ENCODE peak calls at places on chromosomes 2 and 18, in eight cellular contexts. I, J, H, E, W, R, Y and T are unnamed samples. For H3K4me1, the result is how much of the 10 kb centered on the place peaks cover.

GRCh38 chr2:95318431-95319220 is 21.5 kb downstream of the KCNIP3 start:
- DNase-seq in I (no peak), J (no peak), H (no peak), E (no peak), W (no peak), R (no peak), Y (no peak), T (peak)

GRCh38 chr2:33893801-33894200 is 294.7 kb upstream of the FAM98A start:
- DNase-seq in I (no peak), J (no peak), H (no peak), E (no peak), W (no peak), R (no peak), Y (no peak), T (no peak)

GRCh38 chr2:197777823-197778407 is 7.2 kb downstream of the BOLL start:
- DNase-seq in I (peak), J (peak), H (no peak), E (no peak), W (no peak), R (no peak), Y (no peak), T (no peak)

GRCh38 chr2:30149513-30149912 is 2.7 kb downstream of the YPEL5 start:
- DNase-seq in I (peak), J (peak), H (no peak), E (no peak), W (no peak), R (no peak), Y (no peak), T (no peak)

GRCh38 chr2:21346984-21347383 is 223.2 kb downstream of the TDRD15 start:
- DNase-seq in I (no peak), J (no peak), H (no peak), E (no peak), W (no peak), R (no peak), Y (no peak), T (no peak)

GRCh38 chr2:159265171-159265576 is 21.3 kb downstream of the WDSUB1 start:
- DNase-seq in I (no peak), J (no peak), H (no peak), E (no peak), W (no peak), R (no peak), Y (no peak), T (no peak)

GRCh38 chr2:127638361-127639110 is 7.4 kb upstream of the GPR17 start:
- DNase-seq in I (peak), J (no peak), H (no peak), E (no peak), W (no peak), R (no peak), Y (no peak), T (no peak)

GRCh38 chr2:170341684-170342631 is 164.0 kb downstream of the MYO3B start:
- DNase-seq in I (no peak), J (no peak), H (no peak), E (no peak), W (no peak), R (no peak), Y (no peak), T (no peak)

GRCh38 chr2:210956101-210956500 is 399.7 kb downstream of the CPS1 start:
- DNase-seq in I (no peak), J (no peak), H (no peak), E (no peak), W (no peak), R (no peak), Y (no peak), T (no peak)

GRCh38 chr18:76463872-76464271 is 31.2 kb downstream of the ZNF516 start:
- DNase-seq in I (no peak), J (no peak), H (no peak), E (no peak), W (no peak), R (no peak), Y (no peak), T (no peak)

GRCh38 chr2:221176666-221177065 is 395.4 kb downstream of the EPHA4 start:
- DNase-seq in I (no peak), J (no peak), H (no peak), E (no peak), W (no peak), R (no peak), Y (no peak), T (no peak)

GRCh38 chr2:40394597-40394996 is 57.3 kb downstream of the SLC8A1 start:
- DNase-seq in I (no peak), J (no peak), H (no peak), E (no peak), W (no peak), R (no peak), Y (no peak), T (no peak)

GRCh38 chr18:48939368-48940097 is 11.2 kb downstream of the SMAD7 start:
- DNase-seq in I (no peak), J (no peak), H (no peak), E (no peak), W (no peak), R (no peak), Y (peak), T (no peak)

GRCh38 chr2:145777297-145777696 is 1257.4 kb upstream of the ZEB2 start:
- DNase-seq in I (peak), J (no peak), H (no peak), E (no peak), W (no peak), R (no peak), Y (no peak), T (no peak)

DNA sequence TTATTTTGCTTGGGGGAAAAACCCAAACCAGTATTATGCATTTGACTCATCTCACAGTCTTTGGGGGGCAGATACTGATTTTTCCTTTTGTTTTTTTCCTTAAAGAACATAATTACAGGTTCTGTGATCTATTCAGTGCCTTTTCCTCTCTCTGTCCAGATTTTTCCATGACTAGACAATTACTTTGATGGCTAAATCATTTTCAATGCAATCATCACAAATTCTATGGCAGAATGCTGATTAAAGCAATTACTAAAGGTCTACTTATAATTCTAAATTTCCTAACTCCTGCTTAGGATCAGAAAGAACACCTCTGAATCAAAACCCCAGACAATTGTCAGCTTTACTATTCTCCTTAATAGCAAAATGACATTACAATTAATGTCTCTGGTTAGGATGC is 38.8 kb downstream of the POLR1A start:
- DNase-seq in I (no peak), J (no peak), H (no peak), E (no peak), W (no peak), R (no peak), Y (no peak), T (no peak)
- H3K4me3 ChIP-seq in I (no peak), J (no peak), H (no peak), E (no peak), W (no peak), R (no peak), Y (no peak), T (no peak)

DNA sequence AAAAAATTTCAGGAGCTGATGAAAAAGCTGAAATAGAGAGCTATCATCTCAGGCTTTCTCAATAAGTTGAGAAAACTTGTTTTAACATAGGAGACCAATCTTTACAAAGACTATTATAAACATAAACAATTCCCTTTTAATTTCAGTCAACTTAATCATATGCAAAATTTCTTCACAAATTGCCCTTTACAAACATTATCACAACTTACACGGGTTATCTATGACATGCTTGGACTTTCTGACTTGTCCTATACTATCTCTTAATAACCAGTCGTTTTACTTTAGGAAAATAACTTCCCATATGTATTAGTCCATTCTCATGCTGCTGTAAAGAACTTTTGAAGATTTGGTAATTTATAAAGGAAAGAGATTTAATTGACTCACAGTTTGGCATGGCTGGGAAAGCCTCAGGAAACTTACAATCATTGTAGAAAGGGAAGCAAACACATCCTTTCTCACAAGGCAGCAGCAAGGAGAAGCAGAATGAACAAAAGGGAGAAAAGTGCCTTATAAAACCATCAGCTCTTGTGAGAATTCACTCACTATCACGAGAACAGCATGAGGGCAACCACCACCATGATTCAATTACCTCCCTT is 1583.7 kb upstream of the CELF4 start:
- DNase-seq in I (no peak), J (no peak), H (no peak), E (no peak), W (no peak), R (no peak), Y (no peak), T (no peak)
- H3K4me1 ChIP-seq in I (under half), J (under half), H (under half), E (under half), W (under half), R (under half), Y (under half), T (under half)

GRCh38 chr2:168686485-168687191 is 115.8 kb upstream of the NOSTRIN start:
- DNase-seq in I (no peak), J (no peak), H (no peak), E (no peak), W (no peak), R (no peak), Y (no peak), T (no peak)

GRCh38 chr2:168685619-168686453 is 116.6 kb upstream of the NOSTRIN start:
- DNase-seq in I (peak), J (peak), H (no peak), E (no peak), W (no peak), R (no peak), Y (no peak), T (no peak)

GRCh38 chr2:168683996-168684395 is 118.4 kb upstream of the NOSTRIN start:
- DNase-seq in I (no peak), J (no peak), H (no peak), E (no peak), W (no peak), R (no peak), Y (no peak), T (no peak)

GRCh38 chr2:168684921-168685618 is 117.4 kb upstream of the NOSTRIN start:
- DNase-seq in I (no peak), J (no peak), H (no peak), E (no peak), W (no peak), R (no peak), Y (no peak), T (no peak)

DNA sequence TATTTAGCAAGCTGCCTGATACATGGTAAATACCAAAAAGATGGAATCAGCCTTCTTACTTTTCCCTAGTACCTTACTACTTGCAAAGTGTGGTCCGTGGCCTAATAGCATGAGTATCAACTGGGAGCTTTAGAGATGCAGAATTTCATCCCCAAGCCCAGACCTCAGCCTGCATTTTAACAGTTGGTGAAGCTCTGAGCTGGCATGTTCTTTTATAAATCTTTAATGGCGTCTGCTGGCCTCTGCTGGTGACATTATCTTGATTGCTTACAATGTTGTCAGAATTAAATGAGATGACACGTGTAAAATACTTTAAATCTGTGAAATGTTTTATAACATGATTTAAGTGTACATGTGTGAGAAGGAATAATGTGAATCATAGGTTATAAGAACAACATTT is 115.1 kb upstream of the NOSTRIN start:
- DNase-seq in I (no peak), J (peak), H (peak), E (no peak), W (no peak), R (no peak), Y (no peak), T (no peak)
- TF ChIP-seq CTCF in I (peak), J (peak), H (peak), E (no peak), W (no peak), R (no peak), Y (peak), T (no peak)

GRCh38 chr2:120786038-120786437 is 50.4 kb downstream of the GLI2 start:
- DNase-seq in I (no peak), J (no peak), H (no peak), E (no peak), W (no peak), R (no peak), Y (no peak), T (no peak)
- H3K4me3 ChIP-seq in I (no peak), J (no peak), H (no peak), E (no peak), W (no peak), R (no peak), Y (no peak), T (no peak)

GRCh38 chr2:64466696-64467462 is 12.9 kb downstream of the LGALSL start:
- DNase-seq in I (no peak), J (no peak), H (no peak), E (no peak), W (no peak), R (no peak), Y (no peak), T (no peak)
- H3K4me1 ChIP-seq in I (under half), J (under half), H (under half), E (under half), W (under half), R (under half), Y (under half), T (under half)